ENCODE peak calls at places on chromosomes 16 and 17, in eight cellular contexts. Q is CD4-positive, CD25-positive, alpha-beta regulatory T cell; R is stimulated activated CD4-positive, alpha-beta T cell treated with anti-CD3 and anti-CD28 coated beads, Interleukin-4, amount 100 ng/mL, for 24 hours; T is AG20443; M is A549; P is H54; X is iris pigment epithelial cell; A is IMR-90. G is an unnamed sample.

GRCh38 chr16:17424771-17425170 is 46.0 kb downstream of the XYLT1 start:
- DNase-seq in R (no peak), M (no peak), Q (no peak), T (no peak), P (no peak), X (no peak), A (no peak), G (no peak)

GRCh38 chr17:4786111-4786491 is at the start of gene VMO1:
- DNase-seq in R (no peak), M (no peak), T (no peak), A (no peak), Q (no peak), X (peak; percentile 67), P (no peak), G (peak; percentile 19)

GRCh38 chr16:17194190-17194780 is 276.5 kb downstream of the XYLT1 start:
- DNase-seq in Q (peak; percentile 18), X (no peak), A (peak; percentile 16), T (peak; percentile 70), P (no peak), M (peak; percentile 16), R (peak; percentile 62), G (no peak)

GRCh38 chr16:72590179-72590937 is 418.4 kb upstream of the PMFBP1 start:
- DNase-seq in Q (no peak), R (no peak), P (no peak), M (no peak), T (no peak), X (no peak), A (peak; percentile 44), G (no peak)

GRCh38 chr17:17752822-17753448 is 71.7 kb downstream of the RAI1 start:
- DNase-seq in M (no peak), T (no peak), X (no peak), A (no peak), Q (no peak), P (no peak), R (no peak), G (no peak)

GRCh38 chr17:33561935-33562334 is 268.8 kb upstream of the ASIC2 start:
- DNase-seq in Q (no peak), A (no peak), X (no peak), R (no peak), M (no peak), T (no peak), P (no peak), G (no peak)

GRCh38 chr16:66390346-66391108 is 24.0 kb downstream of the CDH5 start:
- DNase-seq in A (no peak), P (no peak), Q (no peak), X (no peak), T (no peak), R (no peak), M (no peak), G (peak; percentile 13)

GRCh38 chr16:30922960-30923535 is 324 bp upstream of the FBXL19 start:
- DNase-seq in M (peak; percentile 99), Q (peak; percentile 95), R (peak; percentile 97), P (peak; percentile 92), T (peak; percentile 96), A (peak; percentile 99), X (peak; percentile 100), G (peak; percentile 100)

GRCh38 chr17:14101976-14102375 is 32.7 kb downstream of the COX10 start:
- DNase-seq in T (no peak), X (no peak), A (no peak), P (no peak), M (no peak), R (no peak), Q (no peak), G (no peak)

GRCh38 chr17:57677301-57677700 is 67.8 kb downstream of the CCDC182 start:
- DNase-seq in M (no peak), Q (no peak), P (no peak), A (no peak), X (no peak), T (no peak), R (no peak), G (no peak)

GRCh38 chr17:39928868-39929651 is 1.5 kb downstream of the LRRC3C start:
- DNase-seq in Q (no peak), X (peak; percentile 97), P (peak; percentile 56), M (peak; percentile 62), R (no peak), T (peak; percentile 74), A (peak; percentile 96), G (peak; percentile 93)

GRCh38 chr17:4948997-4949320 is 629 bp upstream of the PFN1 start:
- DNase-seq in R (no peak), T (peak; percentile 96), X (peak; percentile 93), M (peak; percentile 95), P (peak; percentile 89), Q (peak; percentile 66), A (peak; percentile 89), G (peak; percentile 88)

GRCh38 chr17:39062846-39063680 is 88.4 kb downstream of the PLXDC1 start:
- DNase-seq in X (peak; percentile 22), R (no peak), A (peak; percentile 16), T (peak; percentile 41), Q (no peak), M (no peak), P (no peak), G (no peak)

GRCh38 chr17:62206550-62206949 is 141.5 kb upstream of the MED13 start:
- DNase-seq in A (no peak), X (no peak), P (no peak), M (no peak), R (no peak), T (no peak), Q (no peak), G (no peak)

GRCh38 chr17:81422776-81423697 is 27.8 kb downstream of the BAHCC1 start:
- DNase-seq in A (peak; percentile 96), R (no peak), T (peak; percentile 94), P (peak; percentile 94), Q (no peak), X (peak; percentile 95), M (peak; percentile 96), G (peak; percentile 95)

GRCh38 chr17:27975146-27976011 is 67.1 kb upstream of the NLK start:
- DNase-seq in A (peak; percentile 51), M (no peak), Q (no peak), X (peak; percentile 28), T (no peak), P (no peak), R (no peak), G (peak; percentile 81)

GRCh38 chr17:5210091-5210490 is 18.4 kb upstream of the ZNF594 start:
- DNase-seq in Q (no peak), P (no peak), R (no peak), M (no peak), X (no peak), T (no peak), A (no peak), G (no peak)

GRCh38 chr17:21018894-21019293 is 23.9 kb downstream of the USP22 start:
- DNase-seq in M (no peak), X (no peak), Q (no peak), A (no peak), P (no peak), R (no peak), T (no peak), G (no peak)

GRCh38 chr17:32912218-32912897 is 15.6 kb upstream of the TMEM98 start:
- DNase-seq in X (peak; percentile 83), A (peak; percentile 76), M (peak; percentile 76), R (no peak), T (peak; percentile 89), P (no peak), Q (no peak), G (peak; percentile 64)

GRCh38 chr16:20538687-20539086 is 37.5 kb downstream of the ACSM2B start:
- DNase-seq in M (no peak), X (no peak), Q (no peak), P (no peak), T (no peak), R (no peak), A (no peak), G (no peak)

GRCh38 chr17:44353656-44354331 is 8.7 kb downstream of the GRN start:
- DNase-seq in X (no peak), Q (no peak), A (no peak), T (peak; percentile 72), R (no peak), P (no peak), M (no peak), G (no peak)

GRCh38 chr17:17001076-17001777 is 29.3 kb upstream of the TNFRSF13B start:
- DNase-seq in P (no peak), T (no peak), M (no peak), A (no peak), X (no peak), R (no peak), Q (no peak), G (no peak)

GRCh38 chr17:74125160-74125559 is 78.3 kb upstream of the RPL38 start:
- DNase-seq in P (no peak), M (no peak), Q (no peak), R (no peak), A (no peak), X (no peak), T (no peak), G (no peak)

GRCh38 chr16:12054396-12054795 is 77.9 kb downstream of the SNX29 start:
- DNase-seq in P (no peak), T (no peak), Q (no peak), M (no peak), X (no peak), A (no peak), R (no peak), G (no peak)

GRCh38 chr16:74601131-74601871 is 5.6 kb downstream of the GLG1 start:
- DNase-seq in P (no peak), M (no peak), T (no peak), X (no peak), Q (peak; percentile 66), R (peak; percentile 51), A (no peak), G (no peak)

GRCh38 chr17:80696964-80697363 is 152.3 kb downstream of the RPTOR start:
- DNase-seq in M (no peak), Q (no peak), X (no peak), P (no peak), T (no peak), R (no peak), A (no peak), G (no peak)

GRCh38 chr16:2016407-2016922 is 3.1 kb upstream of the NPW start:
- DNase-seq in X (no peak), P (no peak), A (no peak), M (no peak), T (no peak), R (no peak), Q (no peak), G (no peak)

GRCh38 chr17:18035704-18036103 is 3.3 kb downstream of the ATPAF2 start:
- DNase-seq in P (no peak), A (no peak), M (no peak), T (no peak), Q (no peak), R (no peak), X (no peak), G (no peak)

GRCh38 chr17:8791248-8791909 is 7.8 kb downstream of the MFSD6L start:
- DNase-seq in A (no peak), R (no peak), X (no peak), M (no peak), P (no peak), T (no peak), Q (no peak), G (no peak)

GRCh38 chr17:28908640-28909098 is 5.8 kb upstream of the DHRS13 start:
- DNase-seq in Q (no peak), P (no peak), A (peak; percentile 91), T (peak; percentile 85), R (no peak), X (peak; percentile 61), M (no peak), G (peak; percentile 74)

GRCh38 chr17:78383725-78384471 is 5.4 kb downstream of the PGS1 start:
- DNase-seq in R (peak; percentile 75), A (peak; percentile 100), Q (peak; percentile 16), P (peak; percentile 80), T (peak; percentile 93), X (peak; percentile 100), M (no peak), G (peak; percentile 83)

GRCh38 chr16:29107299-29107698 is 122.4 kb downstream of the LAT start:
- DNase-seq in M (no peak), P (no peak), T (no peak), R (no peak), X (no peak), A (no peak), Q (no peak), G (no peak)

GRCh38 chr16:89828199-89828869 is at the start of gene SPIRE2:
- DNase-seq in P (peak; percentile 65), R (peak; percentile 74), M (peak; percentile 53), T (peak; percentile 91), Q (peak; percentile 55), A (peak; percentile 71), X (peak; percentile 73), G (peak; percentile 82)

GRCh38 chr16:89616576-89617437 is 3.4 kb downstream of the DPEP1 start:
- DNase-seq in X (no peak), M (no peak), P (no peak), Q (no peak), A (no peak), R (no peak), T (no peak), G (no peak)